ENCODE peak calls at places on chromosomes 5 and 9, in five cellular contexts. One of them, this sample, is unnamed.

GRCh38 chr9:129317179-129318011 is 139.3 kb upstream of the IER5L start:
- DNase-seq in HCT116: no peak
- DNase-seq in PC-3: peak; percentile 4
- DNase-seq in neural progenitor cell: peak; percentile 36
- DNase-seq in SK-N-SH: peak; percentile 63
- DNase-seq in this sample: no peak

GRCh38 chr9:20321683-20322082 is 300.6 kb downstream of the MLLT3 start:
- DNase-seq in HCT116: no peak
- DNase-seq in PC-3: no peak
- DNase-seq in neural progenitor cell: no peak
- DNase-seq in SK-N-SH: no peak
- DNase-seq in this sample: no peak

GRCh38 chr9:69546265-69546664 is 125.9 kb downstream of the APBA1 start:
- DNase-seq in HCT116: peak; percentile 7
- DNase-seq in PC-3: no peak
- DNase-seq in neural progenitor cell: peak; percentile 75
- DNase-seq in SK-N-SH: peak; percentile 53
- DNase-seq in this sample: no peak

GRCh38 chr5:153831976-153832375 is 206.7 kb downstream of the FAM114A2 start:
- DNase-seq in HCT116: peak; percentile 60
- DNase-seq in PC-3: peak; percentile 35
- DNase-seq in neural progenitor cell: peak; percentile 50
- DNase-seq in SK-N-SH: peak; percentile 50
- DNase-seq in this sample: peak; percentile 50

GRCh38 chr5:81971086-81971693 is 633 bp upstream of the ATG10 start:
- DNase-seq in HCT116: no peak
- DNase-seq in PC-3: no peak
- DNase-seq in neural progenitor cell: peak; percentile 21
- DNase-seq in SK-N-SH: peak; percentile 41
- DNase-seq in this sample: peak; percentile 55

GRCh38 chr5:65076251-65076869 is 307.6 kb downstream of the CWC27 start:
- DNase-seq in HCT116: peak; percentile 57
- DNase-seq in PC-3: peak; percentile 65
- DNase-seq in neural progenitor cell: peak; percentile 48
- DNase-seq in SK-N-SH: no peak
- DNase-seq in this sample: peak; percentile 61

GRCh38 chr9:132142883-132143282 is 19.0 kb upstream of the NTNG2 start:
- DNase-seq in HCT116: no peak
- DNase-seq in PC-3: peak; percentile 44
- DNase-seq in neural progenitor cell: no peak
- DNase-seq in SK-N-SH: peak; percentile 74
- DNase-seq in this sample: no peak

GRCh38 chr9:129469188-129469987 is 151.5 kb downstream of the C9orf50 start:
- DNase-seq in HCT116: no peak
- DNase-seq in PC-3: no peak
- DNase-seq in neural progenitor cell: peak; percentile 83
- DNase-seq in SK-N-SH: no peak
- DNase-seq in this sample: no peak

GRCh38 chr9:109799792-109800191 is 19.8 kb downstream of the PALM2AKAP2 start:
- DNase-seq in HCT116: no peak
- DNase-seq in PC-3: peak; percentile 47
- DNase-seq in neural progenitor cell: no peak
- DNase-seq in SK-N-SH: no peak
- DNase-seq in this sample: no peak

GRCh38 chr5:148687427-148687826 is 33.1 kb upstream of the HTR4 start:
- DNase-seq in HCT116: peak; percentile 64
- DNase-seq in PC-3: peak; percentile 93
- DNase-seq in neural progenitor cell: peak; percentile 71
- DNase-seq in SK-N-SH: no peak
- DNase-seq in this sample: peak; percentile 39

GRCh38 chr9:17528859-17529258 is 50.0 kb upstream of the SH3GL2 start:
- DNase-seq in HCT116: no peak
- DNase-seq in PC-3: peak; percentile 42
- DNase-seq in neural progenitor cell: peak; percentile 22
- DNase-seq in SK-N-SH: no peak
- DNase-seq in this sample: no peak

GRCh38 chr5:7592910-7593309 is 197.0 kb downstream of the ADCY2 start:
- DNase-seq in HCT116: no peak
- DNase-seq in PC-3: peak; percentile 29
- DNase-seq in neural progenitor cell: peak; percentile 39
- DNase-seq in SK-N-SH: peak; percentile 6
- DNase-seq in this sample: peak; percentile 9

GRCh38 chr5:10611290-10611689 is 47.4 kb downstream of the ANKRD33B start:
- DNase-seq in HCT116: no peak
- DNase-seq in PC-3: no peak
- DNase-seq in neural progenitor cell: no peak
- DNase-seq in SK-N-SH: no peak
- DNase-seq in this sample: no peak

GRCh38 chr9:129549139-129549538 is 71.8 kb downstream of the C9orf50 start:
- DNase-seq in HCT116: no peak
- DNase-seq in PC-3: no peak
- DNase-seq in neural progenitor cell: no peak
- DNase-seq in SK-N-SH: no peak
- DNase-seq in this sample: no peak

GRCh38 chr5:178988436-178989220 is 6.5 kb downstream of the GRM6 start:
- DNase-seq in HCT116: no peak
- DNase-seq in PC-3: no peak
- DNase-seq in neural progenitor cell: no peak
- DNase-seq in SK-N-SH: no peak
- DNase-seq in this sample: no peak

GRCh38 chr5:10875201-10875768 is 114.3 kb upstream of the DAP start:
- DNase-seq in HCT116: peak; percentile 33
- DNase-seq in PC-3: peak; percentile 97
- DNase-seq in neural progenitor cell: no peak
- DNase-seq in SK-N-SH: no peak
- DNase-seq in this sample: no peak

GRCh38 chr5:111667128-111667756 is 89.8 kb downstream of the NREP start:
- DNase-seq in HCT116: no peak
- DNase-seq in PC-3: no peak
- DNase-seq in neural progenitor cell: no peak
- DNase-seq in SK-N-SH: no peak
- DNase-seq in this sample: peak; percentile 20

GRCh38 chr5:59565551-59565950 is 328.0 kb downstream of the PDE4D start:
- DNase-seq in HCT116: no peak
- DNase-seq in PC-3: no peak
- DNase-seq in neural progenitor cell: no peak
- DNase-seq in SK-N-SH: no peak
- DNase-seq in this sample: no peak

GRCh38 chr5:103209065-103209464 is 49.5 kb upstream of the MACIR start:
- DNase-seq in HCT116: no peak
- DNase-seq in PC-3: no peak
- DNase-seq in neural progenitor cell: no peak
- DNase-seq in SK-N-SH: peak; percentile 16
- DNase-seq in this sample: no peak

GRCh38 chr5:175572922-175573321 is 84.9 kb upstream of the HRH2 start:
- DNase-seq in HCT116: no peak
- DNase-seq in PC-3: no peak
- DNase-seq in neural progenitor cell: no peak
- DNase-seq in SK-N-SH: no peak
- DNase-seq in this sample: no peak

GRCh38 chr5:89728750-89729149 is 680.8 kb downstream of the CETN3 start:
- DNase-seq in HCT116: no peak
- DNase-seq in PC-3: no peak
- DNase-seq in neural progenitor cell: no peak
- DNase-seq in SK-N-SH: no peak
- DNase-seq in this sample: no peak

GRCh38 chr5:170633235-170634041 is 129.6 kb downstream of the KCNIP1 start:
- DNase-seq in HCT116: peak; percentile 50
- DNase-seq in PC-3: peak; percentile 48
- DNase-seq in neural progenitor cell: peak; percentile 75
- DNase-seq in SK-N-SH: peak; percentile 88
- DNase-seq in this sample: no peak

GRCh38 chr5:170636206-170636605 is 132.4 kb downstream of the KCNIP1 start:
- DNase-seq in HCT116: no peak
- DNase-seq in PC-3: no peak
- DNase-seq in neural progenitor cell: no peak
- DNase-seq in SK-N-SH: no peak
- DNase-seq in this sample: no peak

GRCh38 chr5:170632985-170633234 is 129.1 kb downstream of the KCNIP1 start:
- DNase-seq in HCT116: no peak
- DNase-seq in PC-3: peak; percentile 53
- DNase-seq in neural progenitor cell: peak; percentile 87
- DNase-seq in SK-N-SH: peak; percentile 93
- DNase-seq in this sample: peak; percentile 27

GRCh38 chr5:170635706-170636105 is 131.9 kb downstream of the KCNIP1 start:
- DNase-seq in HCT116: no peak
- DNase-seq in PC-3: no peak
- DNase-seq in neural progenitor cell: no peak
- DNase-seq in SK-N-SH: no peak
- DNase-seq in this sample: no peak

DNA sequence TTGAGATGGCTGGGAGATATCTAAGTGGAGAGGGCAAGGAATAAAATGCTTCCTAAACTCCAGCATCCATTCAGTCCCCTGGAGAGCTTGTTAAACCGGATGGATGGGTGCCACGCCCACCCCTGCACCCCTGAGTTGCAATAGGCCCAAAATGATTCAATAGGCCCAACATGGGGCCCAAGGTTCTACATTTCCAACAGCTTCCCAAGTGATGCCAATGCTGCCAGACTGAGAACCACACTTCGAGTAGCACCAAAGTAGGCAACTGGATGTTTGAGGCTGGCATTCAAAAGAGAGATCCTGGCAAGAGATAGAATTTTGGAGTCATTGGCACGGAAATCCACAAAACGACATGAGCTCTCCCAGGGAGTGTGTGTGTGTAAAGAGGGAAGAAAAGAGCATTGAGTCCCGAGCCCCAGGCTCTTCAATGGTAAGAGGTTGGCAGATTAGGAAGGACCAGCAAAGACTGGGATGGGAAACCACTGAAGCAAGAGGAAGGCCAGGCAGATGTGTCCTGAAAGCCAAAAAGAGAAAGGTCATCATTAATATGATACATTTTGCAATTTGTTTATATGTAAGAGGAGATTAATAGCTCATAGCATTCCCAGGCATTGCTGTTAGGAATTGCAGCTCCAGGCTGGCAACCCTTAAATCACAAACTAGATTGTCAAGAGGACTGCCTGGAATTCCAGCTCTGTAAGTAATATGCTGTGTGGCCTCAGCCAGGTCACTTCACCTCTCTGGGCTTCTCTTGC is 130.6 kb downstream of the KCNIP1 start:
- DNase-seq in HCT116: no peak
- DNase-seq in PC-3: no peak
- DNase-seq in neural progenitor cell: no peak
- DNase-seq in SK-N-SH: no peak
- DNase-seq in this sample: no peak
- H3K27ac ChIP-seq in HCT116: no peak overlapping the region
- H3K27ac ChIP-seq in PC-3: no peak overlapping the region
- H3K27ac ChIP-seq in neural progenitor cell: no peak overlapping the region
- H3K27ac ChIP-seq in SK-N-SH: peak overlapping the region; percentile 48
- H3K27ac ChIP-seq in this sample: no peak overlapping the region

GRCh38 chr5:94433393-94434149 is 184.8 kb downstream of the KIAA0825 start:
- DNase-seq in HCT116: peak; percentile 73
- DNase-seq in PC-3: peak; percentile 68
- DNase-seq in neural progenitor cell: no peak
- DNase-seq in SK-N-SH: no peak
- DNase-seq in this sample: peak; percentile 30

GRCh38 chr5:94432499-94432898 is 185.9 kb downstream of the KIAA0825 start:
- DNase-seq in HCT116: no peak
- DNase-seq in PC-3: peak; percentile 44
- DNase-seq in neural progenitor cell: no peak
- DNase-seq in SK-N-SH: no peak
- DNase-seq in this sample: no peak

GRCh38 chr5:94429566-94429965 is 188.8 kb downstream of the KIAA0825 start:
- DNase-seq in HCT116: no peak
- DNase-seq in PC-3: no peak
- DNase-seq in neural progenitor cell: no peak
- DNase-seq in SK-N-SH: no peak
- DNase-seq in this sample: no peak

DNA sequence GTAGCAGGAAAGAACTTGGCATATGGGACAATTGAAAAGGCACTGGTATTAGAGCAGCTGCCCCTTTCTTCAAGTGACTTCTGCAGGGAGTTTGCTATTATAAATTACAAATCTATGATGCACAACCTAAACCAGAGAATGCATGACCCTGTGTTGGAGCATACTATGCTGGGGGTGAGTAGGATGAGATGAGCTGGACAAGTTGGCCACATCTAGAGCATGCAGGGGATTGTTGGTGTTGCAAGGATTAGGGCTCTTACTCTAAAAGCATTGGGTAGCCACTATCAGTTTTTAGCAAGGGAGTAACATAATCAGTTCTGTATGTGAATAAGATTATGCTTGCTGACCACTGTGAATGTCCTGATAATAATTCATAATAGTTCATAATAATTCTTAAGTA is 186.7 kb downstream of the KIAA0825 start:
- DNase-seq in HCT116: no peak
- DNase-seq in PC-3: no peak
- DNase-seq in neural progenitor cell: no peak
- DNase-seq in SK-N-SH: no peak
- DNase-seq in this sample: no peak
- TF ChIP-seq EZH2phosphoT487 in HCT116: no peak
- TF ChIP-seq EZH2phosphoT487 in PC-3: no peak
- TF ChIP-seq EZH2phosphoT487 in neural progenitor cell: no peak
- TF ChIP-seq EZH2phosphoT487 in SK-N-SH: no peak
- TF ChIP-seq EZH2phosphoT487 in this sample: no peak

GRCh38 chr5:180423598-180423997 is 70.5 kb upstream of the GFPT2 start:
- DNase-seq in HCT116: no peak
- DNase-seq in PC-3: no peak
- DNase-seq in neural progenitor cell: no peak
- DNase-seq in SK-N-SH: no peak
- DNase-seq in this sample: no peak

GRCh38 chr5:180423133-180423532 is 70.0 kb upstream of the GFPT2 start:
- DNase-seq in HCT116: no peak
- DNase-seq in PC-3: no peak
- DNase-seq in neural progenitor cell: no peak
- DNase-seq in SK-N-SH: no peak
- DNase-seq in this sample: no peak

GRCh38 chr5:180421672-180422071 is 68.5 kb upstream of the GFPT2 start:
- DNase-seq in HCT116: no peak
- DNase-seq in PC-3: no peak
- DNase-seq in neural progenitor cell: no peak
- DNase-seq in SK-N-SH: no peak
- DNase-seq in this sample: no peak

GRCh38 chr5:180424094-180424493 is 70.1 kb upstream of the CNOT6 start:
- DNase-seq in HCT116: no peak
- DNase-seq in PC-3: no peak
- DNase-seq in neural progenitor cell: no peak
- DNase-seq in SK-N-SH: no peak
- DNase-seq in this sample: no peak
- H3K9ac ChIP-seq in HCT116: no peak overlapping the region
- H3K9ac ChIP-seq in PC-3: no peak overlapping the region
- H3K9ac ChIP-seq in neural progenitor cell: no peak overlapping the region
- H3K9ac ChIP-seq in SK-N-SH: no peak overlapping the region
- H3K9ac ChIP-seq in this sample: no peak overlapping the region

GRCh38 chr5:107468286-107468685 is 202.5 kb downstream of the EFNA5 start:
- DNase-seq in HCT116: no peak
- DNase-seq in PC-3: no peak
- DNase-seq in neural progenitor cell: no peak
- DNase-seq in SK-N-SH: no peak
- DNase-seq in this sample: no peak

GRCh38 chr5:107469485-107469884 is 201.3 kb downstream of the EFNA5 start:
- DNase-seq in HCT116: peak; percentile 50
- DNase-seq in PC-3: peak; percentile 86
- DNase-seq in neural progenitor cell: no peak
- DNase-seq in SK-N-SH: no peak
- DNase-seq in this sample: no peak

GRCh38 chr5:107470007-107470582 is 200.6 kb downstream of the EFNA5 start:
- DNase-seq in HCT116: no peak
- DNase-seq in PC-3: peak; percentile 55
- DNase-seq in neural progenitor cell: no peak
- DNase-seq in SK-N-SH: no peak
- DNase-seq in this sample: no peak

GRCh38 chr5:107467137-107467932 is 203.4 kb downstream of the EFNA5 start:
- DNase-seq in HCT116: no peak
- DNase-seq in PC-3: no peak
- DNase-seq in neural progenitor cell: no peak
- DNase-seq in SK-N-SH: no peak
- DNase-seq in this sample: no peak

GRCh38 chr5:107469064-107469463 is 201.7 kb downstream of the EFNA5 start:
- DNase-seq in HCT116: no peak
- DNase-seq in PC-3: no peak
- DNase-seq in neural progenitor cell: no peak
- DNase-seq in SK-N-SH: no peak
- DNase-seq in this sample: no peak
- H3K27ac ChIP-seq in HCT116: no peak overlapping the region
- H3K27ac ChIP-seq in PC-3: peak overlapping the region; percentile 85
- H3K27ac ChIP-seq in neural progenitor cell: no peak overlapping the region
- H3K27ac ChIP-seq in SK-N-SH: peak overlapping the region; percentile 40
- H3K27ac ChIP-seq in this sample: no peak overlapping the region

This sample was measured in MM.1S.